ENCODE peak calls at places on chromosome 12, in seven cellular contexts. One of them, this sample, is unnamed.
A peak's percentile ranks its signal among the peaks of the same experiment; 100 is the strongest.

GRCh38 chr12:50059440-50060119 is 2.2 kb downstream of the ASIC1 start:
- DNase-seq in T-helper 1 cell: no peak
- DNase-seq in MM.1S: no peak
- DNase-seq in memory B cell: no peak
- DNase-seq in CD4-positive, alpha-beta memory T cell: no peak
- DNase-seq in colonic mucosa: no peak
- DNase-seq in Kasumi-1: peak; percentile 95
- DNase-seq in this sample: no peak

GRCh38 chr12:18123707-18124106 is 33.7 kb upstream of the RERGL start:
- DNase-seq in MM.1S: no peak
- DNase-seq in memory B cell: no peak
- DNase-seq in colonic mucosa: no peak
- DNase-seq in Kasumi-1: no peak
- DNase-seq in T-helper 1 cell: no peak
- DNase-seq in CD4-positive, alpha-beta memory T cell: no peak
- DNase-seq in this sample: no peak

GRCh38 chr12:49328816-49329215 is 5.8 kb downstream of the TROAP start:
- DNase-seq in T-helper 1 cell: no peak
- DNase-seq in MM.1S: no peak
- DNase-seq in CD4-positive, alpha-beta memory T cell: no peak
- DNase-seq in Kasumi-1: no peak
- DNase-seq in colonic mucosa: no peak
- DNase-seq in memory B cell: no peak
- DNase-seq in this sample: no peak

GRCh38 chr12:92331383-92331782 is 185.7 kb upstream of the BTG1 start:
- DNase-seq in memory B cell: no peak
- DNase-seq in Kasumi-1: no peak
- DNase-seq in CD4-positive, alpha-beta memory T cell: no peak
- DNase-seq in T-helper 1 cell: no peak
- DNase-seq in MM.1S: no peak
- DNase-seq in colonic mucosa: peak; percentile 39
- DNase-seq in this sample: no peak

GRCh38 chr12:50057896-50058670 is 687 bp downstream of the ASIC1 start:
- DNase-seq in CD4-positive, alpha-beta memory T cell: no peak
- DNase-seq in MM.1S: no peak
- DNase-seq in colonic mucosa: no peak
- DNase-seq in T-helper 1 cell: no peak
- DNase-seq in memory B cell: no peak
- DNase-seq in Kasumi-1: no peak
- DNase-seq in this sample: peak; percentile 65

GRCh38 chr12:96193725-96194571 is at the start of gene ELK3:
- DNase-seq in MM.1S: peak; percentile 60
- DNase-seq in colonic mucosa: peak; percentile 75
- DNase-seq in Kasumi-1: peak; percentile 69
- DNase-seq in T-helper 1 cell: peak; percentile 48
- DNase-seq in memory B cell: peak; percentile 41
- DNase-seq in CD4-positive, alpha-beta memory T cell: peak; percentile 56
- DNase-seq in this sample: peak; percentile 81

GRCh38 chr12:870378-870777 is 79.1 kb downstream of the RAD52 start:
- DNase-seq in MM.1S: peak; percentile 48
- DNase-seq in T-helper 1 cell: no peak
- DNase-seq in memory B cell: no peak
- DNase-seq in CD4-positive, alpha-beta memory T cell: peak; percentile 7
- DNase-seq in colonic mucosa: no peak
- DNase-seq in Kasumi-1: no peak
- DNase-seq in this sample: no peak

GRCh38 chr12:113837059-113837458 is 129.1 kb downstream of the RBM19 start:
- DNase-seq in colonic mucosa: no peak
- DNase-seq in CD4-positive, alpha-beta memory T cell: no peak
- DNase-seq in T-helper 1 cell: no peak
- DNase-seq in MM.1S: no peak
- DNase-seq in Kasumi-1: no peak
- DNase-seq in memory B cell: no peak
- DNase-seq in this sample: no peak

GRCh38 chr12:81257952-81258551 is 180.2 kb downstream of the ACSS3 start:
- DNase-seq in T-helper 1 cell: no peak
- DNase-seq in CD4-positive, alpha-beta memory T cell: no peak
- DNase-seq in MM.1S: peak; percentile 62
- DNase-seq in memory B cell: no peak
- DNase-seq in colonic mucosa: no peak
- DNase-seq in Kasumi-1: peak; percentile 54
- DNase-seq in this sample: peak; percentile 84

GRCh38 chr12:12079291-12079690 is 8.6 kb downstream of the BCL2L14 start:
- DNase-seq in T-helper 1 cell: no peak
- DNase-seq in colonic mucosa: no peak
- DNase-seq in memory B cell: no peak
- DNase-seq in MM.1S: no peak
- DNase-seq in CD4-positive, alpha-beta memory T cell: no peak
- DNase-seq in Kasumi-1: no peak
- DNase-seq in this sample: no peak

GRCh38 chr12:2231956-2232355 is 179.2 kb downstream of the CACNA1C start:
- DNase-seq in CD4-positive, alpha-beta memory T cell: no peak
- DNase-seq in memory B cell: no peak
- DNase-seq in MM.1S: no peak
- DNase-seq in colonic mucosa: no peak
- DNase-seq in T-helper 1 cell: no peak
- DNase-seq in Kasumi-1: no peak
- DNase-seq in this sample: no peak

GRCh38 chr12:59834659-59835474 is 239.0 kb downstream of the SLC16A7 start:
- DNase-seq in colonic mucosa: no peak
- DNase-seq in Kasumi-1: peak; percentile 17
- DNase-seq in MM.1S: no peak
- DNase-seq in CD4-positive, alpha-beta memory T cell: peak; percentile 17
- DNase-seq in T-helper 1 cell: no peak
- DNase-seq in memory B cell: no peak
- DNase-seq in this sample: peak; percentile 64

GRCh38 chr12:70365398-70365647 is 767 bp upstream of the KCNMB4 start:
- DNase-seq in Kasumi-1: no peak
- DNase-seq in T-helper 1 cell: no peak
- DNase-seq in memory B cell: no peak
- DNase-seq in CD4-positive, alpha-beta memory T cell: no peak
- DNase-seq in MM.1S: no peak
- DNase-seq in colonic mucosa: no peak
- DNase-seq in this sample: no peak

GRCh38 chr12:84642201-84642600 is 270.4 kb downstream of the SLC6A15 start:
- DNase-seq in memory B cell: no peak
- DNase-seq in T-helper 1 cell: no peak
- DNase-seq in Kasumi-1: no peak
- DNase-seq in MM.1S: no peak
- DNase-seq in colonic mucosa: no peak
- DNase-seq in CD4-positive, alpha-beta memory T cell: no peak
- DNase-seq in this sample: no peak

GRCh38 chr12:48105321-48105866 is 485 bp downstream of the SENP1 start:
- DNase-seq in T-helper 1 cell: peak; percentile 49
- DNase-seq in Kasumi-1: peak; percentile 20
- DNase-seq in CD4-positive, alpha-beta memory T cell: peak; percentile 51
- DNase-seq in memory B cell: peak; percentile 62
- DNase-seq in MM.1S: peak; percentile 57
- DNase-seq in colonic mucosa: no peak
- DNase-seq in this sample: peak; percentile 84

GRCh38 chr12:96427269-96427729 is 27.1 kb upstream of the CDK17 start:
- DNase-seq in colonic mucosa: peak; percentile 30
- DNase-seq in MM.1S: no peak
- DNase-seq in CD4-positive, alpha-beta memory T cell: no peak
- DNase-seq in memory B cell: no peak
- DNase-seq in T-helper 1 cell: no peak
- DNase-seq in Kasumi-1: no peak
- DNase-seq in this sample: no peak

GRCh38 chr12:53938276-53939140 is at the start of gene HOXC13:
- DNase-seq in MM.1S: peak; percentile 38
- DNase-seq in memory B cell: no peak
- DNase-seq in CD4-positive, alpha-beta memory T cell: no peak
- DNase-seq in Kasumi-1: no peak
- DNase-seq in colonic mucosa: peak; percentile 38
- DNase-seq in T-helper 1 cell: no peak
- DNase-seq in this sample: peak; percentile 71

GRCh38 chr12:54658306-54659264 is 10.4 kb upstream of the DCD start:
- DNase-seq in colonic mucosa: peak; percentile 28
- DNase-seq in memory B cell: peak; percentile 9
- DNase-seq in Kasumi-1: peak; percentile 70
- DNase-seq in MM.1S: peak; percentile 70
- DNase-seq in T-helper 1 cell: no peak
- DNase-seq in CD4-positive, alpha-beta memory T cell: peak; percentile 13
- DNase-seq in this sample: peak; percentile 88

GRCh38 chr12:779745-780734 is 27.7 kb downstream of the WNK1 start:
- DNase-seq in MM.1S: no peak
- DNase-seq in CD4-positive, alpha-beta memory T cell: no peak
- DNase-seq in memory B cell: no peak
- DNase-seq in colonic mucosa: no peak
- DNase-seq in Kasumi-1: no peak
- DNase-seq in T-helper 1 cell: no peak
- DNase-seq in this sample: no peak

GRCh38 chr12:130916251-130916911 is 37.3 kb upstream of the ADGRD1 start:
- DNase-seq in MM.1S: no peak
- DNase-seq in memory B cell: no peak
- DNase-seq in CD4-positive, alpha-beta memory T cell: peak; percentile 1
- DNase-seq in colonic mucosa: peak; percentile 31
- DNase-seq in Kasumi-1: peak; percentile 62
- DNase-seq in T-helper 1 cell: no peak
- DNase-seq in this sample: peak; percentile 79

GRCh38 chr12:83945871-83946270 is 966.7 kb downstream of the SLC6A15 start:
- DNase-seq in memory B cell: no peak
- DNase-seq in MM.1S: no peak
- DNase-seq in Kasumi-1: no peak
- DNase-seq in colonic mucosa: no peak
- DNase-seq in CD4-positive, alpha-beta memory T cell: no peak
- DNase-seq in T-helper 1 cell: no peak
- DNase-seq in this sample: no peak

GRCh38 chr12:56836800-56837663 is 73.9 kb downstream of the HSD17B6 start:
- DNase-seq in Kasumi-1: peak; percentile 25
- DNase-seq in T-helper 1 cell: no peak
- DNase-seq in memory B cell: no peak
- DNase-seq in MM.1S: no peak
- DNase-seq in colonic mucosa: no peak
- DNase-seq in CD4-positive, alpha-beta memory T cell: peak; percentile 13
- DNase-seq in this sample: peak; percentile 61

GRCh38 chr12:109725321-109726105 is 11.9 kb downstream of the FAM222A start:
- DNase-seq in MM.1S: no peak
- DNase-seq in colonic mucosa: no peak
- DNase-seq in memory B cell: no peak
- DNase-seq in CD4-positive, alpha-beta memory T cell: no peak
- DNase-seq in T-helper 1 cell: no peak
- DNase-seq in Kasumi-1: no peak
- DNase-seq in this sample: no peak

This sample was measured in Karpas-422.